ENCODE peak calls at places on chromosomes 13 and 19, in six cellular contexts. S, M, G, N, O and J are unnamed samples.

GRCh38 chr13:31250435-31250834 is 50.7 kb downstream of the B3GLCT start:
- DNase-seq in S (no peak), G (no peak), N (no peak), O (no peak), M (no peak), J (no peak)

GRCh38 chr19:13859361-13859880 is 17.5 kb upstream of the NANOS3 start:
- DNase-seq in G (no peak), O (peak; percentile 51), M (no peak), N (no peak), S (no peak), J (peak; percentile 67)

GRCh38 chr13:72864142-72865035 is 82.5 kb downstream of the PIBF1 start:
- DNase-seq in M (no peak), O (peak; percentile 59), G (no peak), N (no peak), S (peak; percentile 65), J (peak; percentile 57)

GRCh38 chr19:5926641-5927438 is 12.8 kb downstream of the CAPS start:
- DNase-seq in S (peak; percentile 88), O (no peak), G (no peak), N (peak; percentile 76), M (no peak), J (peak; percentile 64)

GRCh38 chr19:37691881-37692504 is 27.6 kb downstream of the ZNF607 start:
- DNase-seq in S (peak; percentile 84), M (peak; percentile 88), G (peak; percentile 87), O (peak; percentile 81), N (peak; percentile 78), J (peak; percentile 95)

GRCh38 chr13:31875134-31875533 is 135.8 kb downstream of the RXFP2 start:
- DNase-seq in O (no peak), G (no peak), N (no peak), S (peak; percentile 82), M (no peak), J (no peak)

GRCh38 chr19:34432797-34433196 is 4.6 kb downstream of the UBA2 start:
- DNase-seq in O (no peak), N (peak; percentile 76), S (no peak), M (no peak), G (no peak), J (peak; percentile 20)

GRCh38 chr13:112894673-112895481 is 74.1 kb upstream of the MCF2L start:
- DNase-seq in M (no peak), G (no peak), N (no peak), O (no peak), S (no peak), J (no peak)

GRCh38 chr19:45600340-45600885 is 1.6 kb downstream of the GPR4 start:
- DNase-seq in N (no peak), S (no peak), G (no peak), O (no peak), M (no peak), J (no peak)

GRCh38 chr13:57858376-57858775 is 226.8 kb downstream of the PCDH17 start:
- DNase-seq in N (no peak), M (no peak), G (no peak), O (no peak), S (no peak), J (no peak)

GRCh38 chr13:57862879-57863278 is 231.3 kb downstream of the PCDH17 start:
- DNase-seq in G (no peak), S (no peak), M (no peak), O (no peak), N (no peak), J (no peak)

GRCh38 chr13:57857945-57858344 is 226.4 kb downstream of the PCDH17 start:
- DNase-seq in N (no peak), M (no peak), S (no peak), G (no peak), O (no peak), J (no peak)
- H3K27me3 ChIP-seq in N (no peaks in the 10 kb centered on the region), M (no peaks in the 10 kb centered on the region), S (no peaks in the 10 kb centered on the region), G (no peaks in the 10 kb centered on the region), O (no peaks in the 10 kb centered on the region), J (no peaks in the 10 kb centered on the region)

DNA sequence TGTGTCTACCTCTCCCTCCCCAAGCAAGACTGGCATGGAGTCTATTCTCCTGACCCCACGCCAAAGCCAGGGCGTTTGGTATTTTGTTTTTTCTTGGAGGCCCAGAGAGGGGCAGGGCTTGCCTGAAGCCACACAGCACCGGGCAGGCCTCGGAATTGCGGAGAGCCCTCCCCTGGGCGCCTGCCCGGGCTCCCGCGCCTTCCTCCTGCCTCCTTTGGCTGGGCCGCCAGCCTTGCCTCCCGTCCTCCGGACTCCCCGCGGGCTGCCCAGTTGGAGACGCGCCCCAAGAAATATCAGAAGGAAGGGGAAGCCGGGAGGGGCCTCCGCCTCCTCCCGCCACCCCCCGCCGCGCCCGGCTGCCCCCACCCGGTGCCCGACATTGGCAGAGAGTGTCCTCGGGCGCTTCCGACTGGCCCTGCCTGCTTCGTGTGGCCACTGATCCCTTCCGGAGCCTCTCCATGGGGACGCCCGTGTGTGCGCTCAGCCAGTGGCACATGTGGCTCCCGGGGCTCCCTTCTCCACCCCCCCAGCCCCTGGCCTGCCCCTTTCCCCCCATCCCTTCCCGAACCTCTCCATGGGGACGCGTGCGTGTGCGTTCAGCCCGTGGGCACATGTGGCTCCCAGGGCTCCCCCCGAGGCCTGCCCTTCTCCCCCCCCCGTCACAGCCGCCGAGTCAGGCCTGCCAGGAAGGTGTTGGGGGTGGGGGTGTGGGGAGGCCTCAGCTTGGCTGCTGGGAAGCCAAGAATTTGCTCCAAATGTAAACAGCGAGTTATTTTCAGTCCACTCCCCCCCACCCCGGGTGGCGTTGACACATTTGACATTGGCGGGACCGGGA is 37.3 kb downstream of the NFIC start:
- DNase-seq in O (peak; percentile 92), G (no peak), N (peak; percentile 92), S (peak; percentile 84), M (peak; percentile 80), J (peak; percentile 96)
- H3K4me3 ChIP-seq in O (no peak overlapping the region), G (no peak overlapping the region), N (peak overlapping the region; percentile 63), S (peak overlapping the region; percentile 54), M (peak overlapping the region; percentile 57), J (peak overlapping the region; percentile 57)

GRCh38 chr13:21984156-21984555 is 313.3 kb downstream of the FGF9 start:
- DNase-seq in G (no peak), M (no peak), S (no peak), N (no peak), O (no peak), J (no peak)
- H3K27me3 ChIP-seq in G (no peaks in the 10 kb centered on the region), M (no peaks in the 10 kb centered on the region), S (no peaks in the 10 kb centered on the region), N (no peaks in the 10 kb centered on the region), O (no peaks in the 10 kb centered on the region), J (no peaks in the 10 kb centered on the region)

DNA sequence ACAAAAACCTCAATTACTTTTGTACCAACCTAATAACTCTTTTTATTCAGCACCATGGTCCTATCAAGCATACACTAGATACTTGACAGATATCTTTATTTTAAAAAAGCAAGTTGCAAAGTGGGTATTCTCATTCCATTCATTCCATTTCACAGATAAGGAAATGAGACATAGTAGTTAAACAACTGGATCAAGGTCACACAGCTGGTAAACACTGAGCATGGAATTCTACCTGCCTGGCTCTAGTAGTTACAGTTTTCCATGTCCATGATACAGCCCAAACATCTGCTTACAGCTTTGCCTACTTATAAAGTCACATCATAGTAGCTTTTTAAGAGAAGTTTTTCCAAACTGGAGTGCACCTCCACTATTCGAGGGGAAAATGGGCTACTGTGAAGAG is 57.1 kb upstream of the SERTM1 start:
- DNase-seq in N (no peak), M (no peak), O (no peak), S (no peak), G (no peak), J (no peak)
- H3K4me3 ChIP-seq in N (no peak overlapping the region), M (no peak overlapping the region), O (no peak overlapping the region), S (no peak overlapping the region), G (no peak overlapping the region), J (no peak overlapping the region)

DNA sequence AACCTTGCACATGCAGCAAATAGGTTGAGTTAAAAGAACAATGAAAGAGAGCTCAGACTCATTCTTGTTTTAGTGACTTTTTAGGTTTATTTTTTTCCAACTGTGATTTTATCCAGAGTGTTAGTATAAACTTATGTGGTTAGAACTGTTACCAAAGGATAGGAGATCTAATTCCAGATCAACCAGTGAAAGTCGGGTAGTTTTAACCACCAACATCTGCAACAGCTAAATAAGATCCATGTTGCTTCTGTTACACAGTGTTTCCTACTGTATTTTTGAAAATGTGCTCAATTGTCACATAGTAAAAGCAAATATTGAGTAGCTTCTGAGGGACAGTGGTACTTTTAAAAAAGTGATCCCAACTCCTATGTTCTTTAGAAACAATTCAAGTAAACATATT is 53.9 kb upstream of the ARGLU1 start:
- DNase-seq in O (no peak), N (no peak), G (no peak), S (no peak), M (no peak), J (no peak)
- H3K27me3 ChIP-seq in O (no peaks in the 10 kb centered on the region), N (no peaks in the 10 kb centered on the region), G (no peaks in the 10 kb centered on the region), S (peaks cover 14% of the 10 kb centered on the region), M (no peaks in the 10 kb centered on the region), J (peaks cover 14% of the 10 kb centered on the region)

GRCh38 chr19:3343619-3344502 is 22.5 kb upstream of the NFIC start:
- DNase-seq in M (peak; percentile 83), G (peak; percentile 51), O (peak; percentile 78), S (peak; percentile 78), N (peak; percentile 97), J (peak; percentile 92)
- H3K4me3 ChIP-seq in M (peak overlapping the region; percentile 48), G (no peak overlapping the region), O (peak overlapping the region; percentile 39), S (peak overlapping the region; percentile 76), N (peak overlapping the region; percentile 37), J (peak overlapping the region; percentile 29)